ENCODE peak calls at places on chromosome 22, in six cellular contexts. Z, Y, C, U, V and L are unnamed samples.

GRCh38 chr22:19723990-19724827 is 870 bp downstream of the GP1BB start:
- DNase-seq in Z (no peak), Y (peak), C (peak), U (peak), V (no peak), L (peak)

GRCh38 chr22:27329471-27329870 is 472.1 kb downstream of the MN1 start:
- DNase-seq in Z (no peak), Y (peak), C (no peak), U (no peak), V (no peak), L (no peak)

GRCh38 chr22:49600891-49601431 is 226.7 kb downstream of the BRD1 start:
- DNase-seq in Z (no peak), Y (no peak), C (no peak), U (no peak), V (no peak), L (peak)

GRCh38 chr22:31692186-31692886 is 30.3 kb upstream of the PISD start:
- DNase-seq in Z (no peak), Y (no peak), C (no peak), U (peak), V (peak), L (peak)

GRCh38 chr22:48336339-48337060 is 1491.2 kb downstream of the BRD1 start:
- DNase-seq in Z (no peak), Y (no peak), C (no peak), U (no peak), V (no peak), L (peak)

GRCh38 chr22:27573992-27574391 is 227.6 kb downstream of the MN1 start:
- DNase-seq in Z (no peak), Y (no peak), C (no peak), U (peak), V (peak), L (no peak)

GRCh38 chr22:45072322-45072903 is 62.6 kb upstream of the PHF21B start:
- DNase-seq in Z (no peak), Y (peak), C (peak), U (peak), V (peak), L (peak)

GRCh38 chr22:27668828-27669797 is 132.4 kb downstream of the MN1 start:
- DNase-seq in Z (no peak), Y (peak), C (peak), U (peak), V (peak), L (peak)

GRCh38 chr22:40534379-40535188 is 101.9 kb downstream of the MRTFA start:
- DNase-seq in Z (no peak), Y (peak), C (peak), U (peak), V (peak), L (peak)

GRCh38 chr22:36017661-36018091 is 10.9 kb downstream of the RBFOX2 start:
- DNase-seq in Z (peak), Y (no peak), C (no peak), U (no peak), V (no peak), L (no peak)

GRCh38 chr22:20424937-20425587 is 12.6 kb downstream of the SCARF2 start:
- DNase-seq in Z (peak), Y (peak), C (peak), U (no peak), V (no peak), L (peak)

GRCh38 chr22:41311487-41311886 is 10.2 kb downstream of the ZC3H7B start:
- DNase-seq in Z (no peak), Y (no peak), C (peak), U (no peak), V (no peak), L (peak)

GRCh38 chr22:40797427-40797826 is 21.7 kb downstream of the SLC25A17 start:
- DNase-seq in Z (no peak), Y (no peak), C (no peak), U (peak), V (peak), L (no peak)

GRCh38 chr22:20106205-20106848 is 9.6 kb upstream of the RANBP1 start:
- DNase-seq in Z (no peak), Y (no peak), C (no peak), U (no peak), V (no peak), L (peak)

GRCh38 chr22:34886391-34886790 is 179.6 kb upstream of the ISX start:
- DNase-seq in Z (no peak), Y (no peak), C (no peak), U (no peak), V (no peak), L (no peak)

GRCh38 chr22:27835446-27835845 is 33.9 kb upstream of the MN1 start:
- DNase-seq in Z (no peak), Y (no peak), C (no peak), U (peak), V (no peak), L (peak)

GRCh38 chr22:21082248-21082647 is 36.5 kb downstream of the LRRC74B start:
- DNase-seq in Z (no peak), Y (no peak), C (no peak), U (peak), V (no peak), L (no peak)

GRCh38 chr22:42114721-42115120 is 15.9 kb downstream of the CYP2D6 start:
- DNase-seq in Z (no peak), Y (peak), C (no peak), U (peak), V (peak), L (no peak)

GRCh38 chr22:33677536-33677935 is 242.7 kb downstream of the LARGE1 start:
- DNase-seq in Z (no peak), Y (no peak), C (no peak), U (no peak), V (no peak), L (no peak)

GRCh38 chr22:47698906-47699305 is 936.5 kb downstream of the TBC1D22A start:
- DNase-seq in Z (no peak), Y (no peak), C (no peak), U (no peak), V (no peak), L (no peak)

GRCh38 chr22:26650722-26651421 is 6.5 kb upstream of the MIAT start:
- DNase-seq in Z (no peak), Y (no peak), C (no peak), U (no peak), V (no peak), L (no peak)

GRCh38 chr22:30183861-30184278 is 62.7 kb downstream of the LIF start:
- DNase-seq in Z (no peak), Y (no peak), C (peak), U (peak), V (peak), L (no peak)

GRCh38 chr22:48959496-48959895 is 868.2 kb downstream of the BRD1 start:
- DNase-seq in Z (no peak), Y (no peak), C (no peak), U (no peak), V (no peak), L (no peak)

GRCh38 chr22:42396621-42397331 is 35.4 kb downstream of the NFAM1 start:
- DNase-seq in Z (no peak), Y (peak), C (no peak), U (no peak), V (no peak), L (no peak)

GRCh38 chr22:45154383-45154782 is 9.3 kb upstream of the NUP50 start:
- DNase-seq in Z (no peak), Y (no peak), C (no peak), U (peak), V (peak), L (no peak)

GRCh38 chr22:20533879-20534265 is 26.5 kb downstream of the MED15 start:
- DNase-seq in Z (peak), Y (no peak), C (no peak), U (no peak), V (no peak), L (no peak)

GRCh38 chr22:37306494-37306829 is 24.2 kb downstream of the CYTH4 start:
- DNase-seq in Z (no peak), Y (no peak), C (no peak), U (no peak), V (no peak), L (no peak)
- H3K27ac ChIP-seq in Z (peak), Y (no peak), C (peak), U (peak), V (peak), L (peak)

DNA sequence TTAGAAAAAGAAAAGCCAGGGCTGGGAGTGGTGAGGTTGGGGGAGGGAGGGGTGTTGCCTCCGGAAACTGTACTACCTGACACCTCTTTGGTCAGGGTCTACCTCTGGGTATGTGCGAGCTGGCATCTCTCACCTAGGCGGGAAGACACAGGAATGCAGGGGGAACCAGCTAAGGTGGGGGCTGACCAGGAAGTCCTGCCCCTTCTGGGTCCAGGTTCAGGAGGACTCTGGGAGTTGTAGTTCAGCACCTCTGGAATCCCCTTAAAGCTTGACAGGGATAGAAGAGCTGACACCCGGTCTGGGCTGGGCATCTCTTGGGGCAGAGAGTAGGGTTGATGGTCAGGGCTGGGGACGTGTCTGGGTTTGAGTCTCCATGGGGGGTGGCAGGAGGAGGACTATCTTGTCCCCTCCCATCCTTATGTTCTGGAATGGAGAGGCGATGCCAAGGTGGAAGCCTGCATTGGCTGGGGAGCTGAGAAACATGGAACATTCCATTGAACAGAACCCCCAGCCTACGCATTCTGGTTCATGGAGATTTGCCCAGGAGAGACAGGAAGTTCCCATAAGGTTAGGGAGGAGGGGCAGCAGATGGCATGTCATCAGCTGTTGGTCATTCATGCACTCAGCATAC is 2.1 kb upstream of the KIAA1671 start:
- DNase-seq in Z (peak), Y (peak), C (no peak), U (peak), V (no peak), L (peak)
- H3K4me2 ChIP-seq in Z (no peak), Y (peak), C (no peak), U (no peak), V (no peak), L (peak)

GRCh38 chr22:50610581-50610980 is 10.0 kb downstream of the MAPK8IP2 start:
- DNase-seq in Z (peak), Y (no peak), C (no peak), U (no peak), V (no peak), L (peak)
- H3K27ac ChIP-seq in Z (no peak), Y (no peak), C (no peak), U (no peak), V (no peak), L (no peak)

GRCh38 chr22:39439170-39439569 is 17.6 kb upstream of the MGAT3 start:
- DNase-seq in Z (no peak), Y (no peak), C (peak), U (peak), V (peak), L (peak)
- H3K4me2 ChIP-seq in Z (no peak), Y (no peak), C (peak), U (no peak), V (no peak), L (no peak)

DNA sequence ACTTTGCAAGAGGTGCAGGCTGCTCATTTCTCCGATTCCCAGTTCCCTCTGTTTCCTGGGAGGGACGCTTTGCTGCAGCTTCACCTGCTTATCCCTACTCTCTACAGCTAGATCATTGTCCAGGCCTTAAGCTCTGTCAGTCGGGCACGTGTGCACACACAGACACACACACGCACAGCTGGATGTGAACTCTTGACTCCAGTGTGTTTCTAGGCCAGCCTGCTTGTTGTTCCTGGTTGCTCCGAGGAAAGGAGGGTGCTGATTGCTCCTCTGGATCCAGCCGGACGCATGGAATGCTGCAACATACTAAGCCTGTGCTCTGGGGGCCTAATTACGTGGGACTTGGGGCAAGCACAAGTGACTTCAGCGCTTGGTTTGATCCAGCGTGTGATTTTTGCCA is 19.7 kb downstream of the ZNRF3 start:
- DNase-seq in Z (no peak), Y (no peak), C (no peak), U (no peak), V (peak), L (no peak)
- H3K27ac ChIP-seq in Z (no peak), Y (peak), C (no peak), U (no peak), V (peak), L (no peak)

GRCh38 chr22:22742641-22743040 is 98.2 kb downstream of the GGTLC2 start:
- DNase-seq in Z (no peak), Y (no peak), C (no peak), U (no peak), V (no peak), L (no peak)
- H3K4me2 ChIP-seq in Z (no peak), Y (no peak), C (no peak), U (no peak), V (no peak), L (no peak)

DNA sequence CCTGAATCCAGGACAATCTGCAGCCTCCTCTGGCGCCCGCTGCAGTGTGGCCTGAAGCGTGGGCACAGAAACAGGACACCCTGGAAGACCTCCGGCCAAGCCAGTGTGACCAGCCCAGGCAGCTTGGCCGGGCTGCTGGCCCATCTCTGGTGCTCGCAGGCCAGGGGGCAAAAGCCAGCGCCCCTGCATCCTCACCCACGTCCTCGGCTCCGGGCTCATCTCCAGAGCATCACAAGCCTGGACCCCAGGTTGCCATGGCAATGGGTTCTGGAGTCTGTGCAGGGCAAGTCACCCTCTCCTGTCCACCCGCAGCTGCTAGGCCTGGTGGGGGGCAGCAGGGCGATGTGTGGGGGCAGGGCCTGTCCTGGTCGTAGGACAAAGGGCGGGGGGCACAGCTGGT is 9.3 kb upstream of the PDGFB start:
- DNase-seq in Z (peak), Y (no peak), C (no peak), U (no peak), V (no peak), L (no peak)
- H3K27ac ChIP-seq in Z (peak), Y (no peak), C (no peak), U (no peak), V (peak), L (peak)

GRCh38 chr22:46600397-46600796 is 19.8 kb upstream of the GRAMD4 start:
- DNase-seq in Z (no peak), Y (no peak), C (no peak), U (no peak), V (no peak), L (no peak)
- H3K4me2 ChIP-seq in Z (no peak), Y (no peak), C (no peak), U (no peak), V (no peak), L (no peak)